ENCODE peak calls at places on chromosomes 3 and 15, in seven cellular contexts. T is ovary, S is stomach, B is A549, I is esophagus muscularis mucosa, U is testis, W is tibial nerve. Z is an unnamed sample.
A peak's percentile ranks its signal among the peaks of the same experiment; 100 is the strongest.

GRCh38 chr15:35019401-35020327 is 31.6 kb upstream of the ZNF770 start:
- DNase-seq in I (no peak), B (no peak), S (no peak), T (no peak), W (no peak), U (no peak), Z (no peak)

GRCh38 chr3:60932669-60933068 is 318.6 kb downstream of the FHIT start:
- DNase-seq in I (no peak), B (no peak), U (no peak), S (no peak), T (no peak), W (no peak), Z (peak; percentile 5)

GRCh38 chr15:80898040-80898439 is 91.6 kb downstream of the MESD start:
- DNase-seq in T (no peak), U (no peak), S (no peak), W (no peak), B (no peak), I (no peak), Z (no peak)

GRCh38 chr3:20832963-20833362 is 647.0 kb upstream of the SGO1 start:
- DNase-seq in S (no peak), T (no peak), W (no peak), I (no peak), U (no peak), B (no peak), Z (no peak)

GRCh38 chr3:108416111-108416869 is 94.1 kb downstream of the MYH15 start:
- DNase-seq in I (no peak), W (no peak), U (no peak), T (no peak), S (no peak), B (no peak), Z (no peak)

GRCh38 chr3:73447118-73447517 is 177.6 kb downstream of the PDZRN3 start:
- DNase-seq in W (no peak), T (no peak), I (no peak), S (no peak), U (no peak), B (no peak), Z (no peak)

GRCh38 chr3:99716463-99716995 is 78.1 kb downstream of the COL8A1 start:
- DNase-seq in B (no peak), W (no peak), U (no peak), T (no peak), I (no peak), S (no peak), Z (no peak)

GRCh38 chr3:112020653-112021052 is 13.9 kb upstream of the TMPRSS7 start:
- DNase-seq in I (no peak), U (no peak), S (no peak), T (no peak), W (no peak), B (no peak), Z (no peak)

GRCh38 chr3:23175361-23176073 is 27.6 kb upstream of the UBE2E2 start:
- DNase-seq in U (no peak), I (no peak), B (no peak), T (no peak), S (no peak), W (no peak), Z (no peak)

GRCh38 chr3:8840556-8840955 is 71.1 kb upstream of the OXTR start:
- DNase-seq in T (no peak), S (no peak), B (no peak), I (no peak), W (no peak), U (no peak), Z (no peak)

GRCh38 chr15:64464271-64465005 is 4.1 kb downstream of the ZNF609 start:
- DNase-seq in W (no peak), U (no peak), T (no peak), B (no peak), S (no peak), I (no peak), Z (no peak)

GRCh38 chr15:91921188-91921820 is 67.8 kb downstream of the SLCO3A1 start:
- DNase-seq in U (no peak), W (no peak), S (no peak), I (no peak), B (no peak), T (no peak), Z (no peak)

GRCh38 chr3:50345586-50345985 is at the start of gene ZMYND10:
- DNase-seq in W (no peak), I (no peak), U (peak; percentile 74), S (peak; percentile 79), B (peak; percentile 76), T (peak; percentile 80), Z (peak; percentile 87)

GRCh38 chr3:160588023-160588422 is 22.7 kb upstream of the KPNA4 start:
- DNase-seq in I (no peak), W (no peak), B (no peak), U (no peak), T (no peak), S (no peak), Z (no peak)

GRCh38 chr3:25448750-25449684 is 21.0 kb downstream of the RARB start:
- DNase-seq in W (peak; percentile 83), S (peak; percentile 86), I (no peak), U (peak; percentile 70), T (peak; percentile 76), B (no peak), Z (no peak)

GRCh38 chr3:96863129-96863740 is 48.8 kb downstream of the EPHA6 start:
- DNase-seq in U (peak; percentile 54), I (no peak), B (no peak), S (no peak), T (no peak), W (no peak), Z (peak; percentile 53)

GRCh38 chr15:80991446-80991845 is 1.8 kb upstream of the MESD start:
- DNase-seq in T (no peak), S (no peak), U (peak; percentile 61), B (no peak), I (no peak), W (peak; percentile 55), Z (peak; percentile 27)

GRCh38 chr3:122989856-122990575 is 37.5 kb downstream of the SEMA5B start:
- DNase-seq in U (no peak), W (no peak), B (no peak), S (no peak), T (no peak), I (no peak), Z (no peak)

GRCh38 chr3:115927210-115927609 is 303.9 kb downstream of the GAP43 start:
- DNase-seq in S (no peak), W (no peak), B (no peak), T (no peak), U (peak; percentile 18), I (no peak), Z (no peak)

GRCh38 chr3:137065381-137065780 is 107.6 kb downstream of the IL20RB start:
- DNase-seq in S (no peak), I (no peak), U (no peak), T (no peak), W (no peak), B (no peak), Z (no peak)

GRCh38 chr3:17183951-17184550 is 299.3 kb downstream of the PLCL2 start:
- DNase-seq in T (no peak), B (peak; percentile 11), I (no peak), S (no peak), W (no peak), U (no peak), Z (no peak)

DNA sequence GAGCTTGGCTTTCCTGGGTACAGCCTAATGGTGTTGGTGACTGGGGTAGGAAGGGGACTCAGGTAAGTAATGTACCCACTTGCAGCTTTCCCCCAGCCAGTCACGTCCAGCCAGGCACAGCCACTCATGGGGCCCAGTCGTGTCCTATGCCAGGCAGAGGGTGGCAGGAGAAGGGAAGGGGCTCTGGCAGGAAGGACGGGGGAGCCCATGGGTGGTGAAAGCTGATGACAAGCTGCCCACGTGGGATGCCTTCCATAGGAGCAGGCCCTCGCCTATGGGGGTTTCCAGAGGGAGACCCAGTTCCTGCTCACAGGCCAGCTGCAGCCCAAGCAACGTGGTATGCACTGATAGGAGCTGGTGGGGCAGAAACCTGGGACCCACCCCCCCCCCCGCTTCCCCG is 10.7 kb downstream of the CHAC1 start:
- DNase-seq in B (no peak), T (no peak), W (no peak), S (no peak), I (no peak), U (no peak), Z (no peak)
- TF ChIP-seq POLR2A in B (no peak), T (no peak), W (no peak), S (no peak), I (no peak), U (no peak), Z (no peak)

GRCh38 chr3:98522538-98523281 is at the start of gene CLDND1:
- DNase-seq in I (peak; percentile 99), B (peak; percentile 92), U (peak; percentile 99), S (peak; percentile 98), W (peak; percentile 94), T (peak; percentile 98), Z (peak; percentile 96)
- TF ChIP-seq POLR2A in I (peak; percentile 65), B (peak; percentile 83), U (peak; percentile 63), S (no peak), W (peak; percentile 93), T (peak; percentile 89), Z (peak; percentile 80)

GRCh38 chr15:42158941-42159340 is 2.5 kb upstream of the PLA2G4F start:
- DNase-seq in W (no peak), T (no peak), B (no peak), U (no peak), S (peak; percentile 19), I (no peak), Z (no peak)
- TF ChIP-seq POLR2A in W (no peak), T (no peak), B (no peak), U (no peak), S (no peak), I (no peak), Z (no peak)

DNA sequence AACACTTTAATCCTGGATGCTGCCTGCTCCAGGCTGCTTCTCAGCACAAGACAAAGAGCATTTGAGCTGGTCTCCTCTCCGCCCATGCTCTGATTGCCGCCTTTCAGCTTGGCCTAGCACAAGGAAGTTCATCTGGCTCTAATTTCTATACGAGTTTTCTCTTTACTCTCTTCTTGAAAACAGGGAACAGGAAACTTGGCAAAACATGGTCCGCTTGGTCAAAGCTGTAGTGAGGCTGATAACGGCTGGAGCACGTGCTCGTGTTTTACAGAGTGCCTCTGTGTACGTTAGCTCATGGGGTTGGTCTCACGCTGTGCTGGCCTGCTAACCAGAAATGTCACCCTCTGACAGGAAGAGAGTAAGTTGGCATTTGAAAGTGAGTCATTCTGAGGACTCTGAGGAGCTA is 19.2 kb downstream of the RARRES1 start:
- DNase-seq in I (no peak), U (peak; percentile 60), S (peak; percentile 78), B (no peak), T (no peak), W (no peak), Z (peak; percentile 91)
- TF ChIP-seq POLR2A in I (no peak), U (no peak), S (no peak), B (no peak), T (no peak), W (no peak), Z (peak; percentile 51)